ENCODE peak calls at places on chromosomes 6 and 20, in seven cellular contexts. One of them, this sample, is unnamed.

GRCh38 chr6:75751443-75751842 is 2.4 kb downstream of the MYO6 start:
- DNase-seq in stomach: no peak
- DNase-seq in amygdala: no peak
- DNase-seq in right lobe of liver: no peak
- DNase-seq in stimulated activated CD4-positive, alpha-beta T cell treated with anti-CD3 and anti-CD28 coated beads, Interleukin-4, amount 100 ng/mL, for 1 hour: no peak
- DNase-seq in Right ventricle myocardium superior: no peak
- DNase-seq in suprapubic skin: no peak
- DNase-seq in this sample: no peak

GRCh38 chr6:134436281-134436815 is 118.4 kb upstream of the SGK1 start:
- DNase-seq in stimulated activated CD4-positive, alpha-beta T cell treated with anti-CD3 and anti-CD28 coated beads, Interleukin-4, amount 100 ng/mL, for 1 hour: peak
- DNase-seq in suprapubic skin: peak
- DNase-seq in amygdala: peak
- DNase-seq in Right ventricle myocardium superior: no peak
- DNase-seq in right lobe of liver: no peak
- DNase-seq in stomach: no peak
- DNase-seq in this sample: no peak

GRCh38 chr6:14328163-14328562 is 210.6 kb downstream of the CD83 start:
- DNase-seq in amygdala: no peak
- DNase-seq in stimulated activated CD4-positive, alpha-beta T cell treated with anti-CD3 and anti-CD28 coated beads, Interleukin-4, amount 100 ng/mL, for 1 hour: no peak
- DNase-seq in stomach: no peak
- DNase-seq in Right ventricle myocardium superior: no peak
- DNase-seq in suprapubic skin: no peak
- DNase-seq in right lobe of liver: no peak
- DNase-seq in this sample: no peak

GRCh38 chr6:5373430-5373829 is 112.1 kb downstream of the FARS2 start:
- DNase-seq in right lobe of liver: no peak
- DNase-seq in stimulated activated CD4-positive, alpha-beta T cell treated with anti-CD3 and anti-CD28 coated beads, Interleukin-4, amount 100 ng/mL, for 1 hour: no peak
- DNase-seq in stomach: no peak
- DNase-seq in amygdala: no peak
- DNase-seq in Right ventricle myocardium superior: no peak
- DNase-seq in suprapubic skin: no peak
- DNase-seq in this sample: no peak

GRCh38 chr6:138310294-138310693 is 67.4 kb upstream of the SMIM28 start:
- DNase-seq in Right ventricle myocardium superior: no peak
- DNase-seq in right lobe of liver: no peak
- DNase-seq in stomach: no peak
- DNase-seq in suprapubic skin: no peak
- DNase-seq in stimulated activated CD4-positive, alpha-beta T cell treated with anti-CD3 and anti-CD28 coated beads, Interleukin-4, amount 100 ng/mL, for 1 hour: no peak
- DNase-seq in amygdala: no peak
- DNase-seq in this sample: no peak

GRCh38 chr6:129320892-129321291 is 389.1 kb downstream of the ARHGAP18 start:
- DNase-seq in stimulated activated CD4-positive, alpha-beta T cell treated with anti-CD3 and anti-CD28 coated beads, Interleukin-4, amount 100 ng/mL, for 1 hour: no peak
- DNase-seq in stomach: no peak
- DNase-seq in amygdala: no peak
- DNase-seq in right lobe of liver: no peak
- DNase-seq in suprapubic skin: no peak
- DNase-seq in Right ventricle myocardium superior: no peak
- DNase-seq in this sample: no peak

GRCh38 chr6:98787401-98787800 is 47.0 kb upstream of the POU3F2 start:
- DNase-seq in suprapubic skin: no peak
- DNase-seq in stimulated activated CD4-positive, alpha-beta T cell treated with anti-CD3 and anti-CD28 coated beads, Interleukin-4, amount 100 ng/mL, for 1 hour: no peak
- DNase-seq in right lobe of liver: no peak
- DNase-seq in stomach: no peak
- DNase-seq in amygdala: no peak
- DNase-seq in Right ventricle myocardium superior: no peak
- DNase-seq in this sample: no peak

GRCh38 chr6:148027201-148027600 is 315.4 kb upstream of the SASH1 start:
- DNase-seq in Right ventricle myocardium superior: no peak
- DNase-seq in right lobe of liver: no peak
- DNase-seq in stomach: no peak
- DNase-seq in stimulated activated CD4-positive, alpha-beta T cell treated with anti-CD3 and anti-CD28 coated beads, Interleukin-4, amount 100 ng/mL, for 1 hour: no peak
- DNase-seq in suprapubic skin: no peak
- DNase-seq in amygdala: no peak
- DNase-seq in this sample: peak

GRCh38 chr6:66096679-66097078 is 389.7 kb upstream of the EYS start:
- DNase-seq in Right ventricle myocardium superior: peak
- DNase-seq in stimulated activated CD4-positive, alpha-beta T cell treated with anti-CD3 and anti-CD28 coated beads, Interleukin-4, amount 100 ng/mL, for 1 hour: no peak
- DNase-seq in suprapubic skin: peak
- DNase-seq in stomach: no peak
- DNase-seq in right lobe of liver: no peak
- DNase-seq in amygdala: no peak
- DNase-seq in this sample: no peak

GRCh38 chr20:49712918-49713778 is 530 bp downstream of the B4GALT5 start:
- DNase-seq in amygdala: no peak
- DNase-seq in stimulated activated CD4-positive, alpha-beta T cell treated with anti-CD3 and anti-CD28 coated beads, Interleukin-4, amount 100 ng/mL, for 1 hour: peak
- DNase-seq in suprapubic skin: peak
- DNase-seq in Right ventricle myocardium superior: peak
- DNase-seq in right lobe of liver: peak
- DNase-seq in stomach: peak
- DNase-seq in this sample: peak

GRCh38 chr6:170435766-170436165 is 117.3 kb downstream of the PSMB1 start:
- DNase-seq in right lobe of liver: no peak
- DNase-seq in amygdala: no peak
- DNase-seq in suprapubic skin: no peak
- DNase-seq in stimulated activated CD4-positive, alpha-beta T cell treated with anti-CD3 and anti-CD28 coated beads, Interleukin-4, amount 100 ng/mL, for 1 hour: no peak
- DNase-seq in stomach: no peak
- DNase-seq in Right ventricle myocardium superior: no peak
- DNase-seq in this sample: no peak

GRCh38 chr20:57783196-57783595 is 73.4 kb upstream of the PMEPA1 start:
- DNase-seq in Right ventricle myocardium superior: no peak
- DNase-seq in amygdala: no peak
- DNase-seq in suprapubic skin: peak
- DNase-seq in right lobe of liver: no peak
- DNase-seq in stomach: no peak
- DNase-seq in stimulated activated CD4-positive, alpha-beta T cell treated with anti-CD3 and anti-CD28 coated beads, Interleukin-4, amount 100 ng/mL, for 1 hour: no peak
- DNase-seq in this sample: no peak

GRCh38 chr6:2866183-2866846 is 24.7 kb upstream of the SERPINB1 start:
- DNase-seq in suprapubic skin: no peak
- DNase-seq in right lobe of liver: no peak
- DNase-seq in Right ventricle myocardium superior: no peak
- DNase-seq in stomach: no peak
- DNase-seq in amygdala: no peak
- DNase-seq in stimulated activated CD4-positive, alpha-beta T cell treated with anti-CD3 and anti-CD28 coated beads, Interleukin-4, amount 100 ng/mL, for 1 hour: no peak
- DNase-seq in this sample: no peak

GRCh38 chr6:34834789-34835518 is 43.1 kb downstream of the BLTP3A start:
- DNase-seq in amygdala: no peak
- DNase-seq in right lobe of liver: no peak
- DNase-seq in stimulated activated CD4-positive, alpha-beta T cell treated with anti-CD3 and anti-CD28 coated beads, Interleukin-4, amount 100 ng/mL, for 1 hour: no peak
- DNase-seq in Right ventricle myocardium superior: no peak
- DNase-seq in suprapubic skin: no peak
- DNase-seq in stomach: no peak
- DNase-seq in this sample: no peak

GRCh38 chr6:109024784-109025183 is 69.9 kb downstream of the SESN1 start:
- DNase-seq in Right ventricle myocardium superior: peak
- DNase-seq in stomach: no peak
- DNase-seq in stimulated activated CD4-positive, alpha-beta T cell treated with anti-CD3 and anti-CD28 coated beads, Interleukin-4, amount 100 ng/mL, for 1 hour: no peak
- DNase-seq in suprapubic skin: no peak
- DNase-seq in right lobe of liver: no peak
- DNase-seq in amygdala: no peak
- DNase-seq in this sample: no peak

GRCh38 chr6:52482903-52483670 is 62.9 kb downstream of the EFHC1 start:
- DNase-seq in stomach: no peak
- DNase-seq in right lobe of liver: no peak
- DNase-seq in suprapubic skin: no peak
- DNase-seq in amygdala: no peak
- DNase-seq in stimulated activated CD4-positive, alpha-beta T cell treated with anti-CD3 and anti-CD28 coated beads, Interleukin-4, amount 100 ng/mL, for 1 hour: no peak
- DNase-seq in Right ventricle myocardium superior: no peak
- DNase-seq in this sample: no peak

GRCh38 chr6:43733471-43734293 is 36.3 kb upstream of the VEGFA start:
- DNase-seq in stimulated activated CD4-positive, alpha-beta T cell treated with anti-CD3 and anti-CD28 coated beads, Interleukin-4, amount 100 ng/mL, for 1 hour: peak
- DNase-seq in suprapubic skin: peak
- DNase-seq in stomach: peak
- DNase-seq in right lobe of liver: no peak
- DNase-seq in Right ventricle myocardium superior: no peak
- DNase-seq in amygdala: no peak
- DNase-seq in this sample: no peak

GRCh38 chr6:79031821-79032590 is 46.0 kb downstream of the PHIP start:
- DNase-seq in suprapubic skin: no peak
- DNase-seq in amygdala: no peak
- DNase-seq in right lobe of liver: no peak
- DNase-seq in stimulated activated CD4-positive, alpha-beta T cell treated with anti-CD3 and anti-CD28 coated beads, Interleukin-4, amount 100 ng/mL, for 1 hour: no peak
- DNase-seq in stomach: no peak
- DNase-seq in Right ventricle myocardium superior: no peak
- DNase-seq in this sample: no peak

GRCh38 chr6:95109212-95109611 is 468.1 kb upstream of the MANEA start:
- DNase-seq in amygdala: no peak
- DNase-seq in Right ventricle myocardium superior: no peak
- DNase-seq in right lobe of liver: no peak
- DNase-seq in stomach: no peak
- DNase-seq in stimulated activated CD4-positive, alpha-beta T cell treated with anti-CD3 and anti-CD28 coated beads, Interleukin-4, amount 100 ng/mL, for 1 hour: no peak
- DNase-seq in suprapubic skin: no peak
- DNase-seq in this sample: no peak

GRCh38 chr6:169837529-169838250 is 86.3 kb downstream of the ERMARD start:
- DNase-seq in stomach: peak
- DNase-seq in Right ventricle myocardium superior: no peak
- DNase-seq in amygdala: no peak
- DNase-seq in suprapubic skin: no peak
- DNase-seq in right lobe of liver: no peak
- DNase-seq in stimulated activated CD4-positive, alpha-beta T cell treated with anti-CD3 and anti-CD28 coated beads, Interleukin-4, amount 100 ng/mL, for 1 hour: no peak
- DNase-seq in this sample: no peak

GRCh38 chr6:165574770-165575549 is 88.1 kb downstream of the PDE10A start:
- DNase-seq in Right ventricle myocardium superior: no peak
- DNase-seq in stomach: no peak
- DNase-seq in suprapubic skin: no peak
- DNase-seq in stimulated activated CD4-positive, alpha-beta T cell treated with anti-CD3 and anti-CD28 coated beads, Interleukin-4, amount 100 ng/mL, for 1 hour: no peak
- DNase-seq in amygdala: no peak
- DNase-seq in right lobe of liver: no peak
- DNase-seq in this sample: no peak

GRCh38 chr6:83709748-83710050 is 798 bp upstream of the SNAP91 start:
- DNase-seq in amygdala: no peak
- DNase-seq in stimulated activated CD4-positive, alpha-beta T cell treated with anti-CD3 and anti-CD28 coated beads, Interleukin-4, amount 100 ng/mL, for 1 hour: no peak
- DNase-seq in right lobe of liver: no peak
- DNase-seq in suprapubic skin: no peak
- DNase-seq in stomach: no peak
- DNase-seq in Right ventricle myocardium superior: no peak
- DNase-seq in this sample: no peak

GRCh38 chr20:1474325-1474724 is 7.7 kb upstream of the NSFL1C start:
- DNase-seq in stomach: no peak
- DNase-seq in amygdala: no peak
- DNase-seq in right lobe of liver: no peak
- DNase-seq in suprapubic skin: no peak
- DNase-seq in Right ventricle myocardium superior: no peak
- DNase-seq in stimulated activated CD4-positive, alpha-beta T cell treated with anti-CD3 and anti-CD28 coated beads, Interleukin-4, amount 100 ng/mL, for 1 hour: no peak
- DNase-seq in this sample: no peak

GRCh38 chr6:49550413-49551125 is at the start of gene C6orf141:
- DNase-seq in right lobe of liver: peak
- DNase-seq in stomach: peak
- DNase-seq in Right ventricle myocardium superior: no peak
- DNase-seq in amygdala: no peak
- DNase-seq in suprapubic skin: peak
- DNase-seq in stimulated activated CD4-positive, alpha-beta T cell treated with anti-CD3 and anti-CD28 coated beads, Interleukin-4, amount 100 ng/mL, for 1 hour: peak
- DNase-seq in this sample: peak

GRCh38 chr20:33477386-33478234 is 12.3 kb upstream of the CBFA2T2 start:
- DNase-seq in stimulated activated CD4-positive, alpha-beta T cell treated with anti-CD3 and anti-CD28 coated beads, Interleukin-4, amount 100 ng/mL, for 1 hour: no peak
- DNase-seq in right lobe of liver: no peak
- DNase-seq in suprapubic skin: no peak
- DNase-seq in Right ventricle myocardium superior: no peak
- DNase-seq in stomach: peak
- DNase-seq in amygdala: no peak
- DNase-seq in this sample: peak

GRCh38 chr6:36136551-36136950 is 6.2 kb downstream of the MAPK13 start:
- DNase-seq in stomach: no peak
- DNase-seq in amygdala: no peak
- DNase-seq in Right ventricle myocardium superior: no peak
- DNase-seq in stimulated activated CD4-positive, alpha-beta T cell treated with anti-CD3 and anti-CD28 coated beads, Interleukin-4, amount 100 ng/mL, for 1 hour: no peak
- DNase-seq in suprapubic skin: peak
- DNase-seq in right lobe of liver: no peak
- DNase-seq in this sample: no peak

GRCh38 chr20:2688041-2688591 is 4.5 kb upstream of the EBF4 start:
- DNase-seq in suprapubic skin: no peak
- DNase-seq in Right ventricle myocardium superior: peak
- DNase-seq in stomach: peak
- DNase-seq in stimulated activated CD4-positive, alpha-beta T cell treated with anti-CD3 and anti-CD28 coated beads, Interleukin-4, amount 100 ng/mL, for 1 hour: peak
- DNase-seq in right lobe of liver: peak
- DNase-seq in amygdala: peak
- DNase-seq in this sample: no peak

This sample was measured in left colon.